ENCODE peak calls at places on chromosomes 2 and 18, in six cellular contexts. J, M, G, Q, N and K are unnamed samples.
A peak's percentile ranks its signal among the peaks of the same experiment; 100 is the strongest.

GRCh38 chr2:112726487-112727190 is 5.8 kb downstream of the NT5DC4 start:
- DNase-seq in J (peak; percentile 89), M (peak; percentile 97), G (peak; percentile 99), Q (peak; percentile 83), N (peak; percentile 95), K (peak; percentile 96)

GRCh38 chr2:63194175-63194574 is 143.5 kb downstream of the OTX1 start:
- DNase-seq in J (no peak), M (no peak), G (no peak), Q (no peak), N (no peak), K (no peak)

GRCh38 chr2:219551412-219551811 is 7.6 kb downstream of the TMEM198 start:
- DNase-seq in J (no peak), M (peak; percentile 64), G (peak; percentile 33), Q (no peak), N (no peak), K (peak; percentile 66)

GRCh38 chr18:28086530-28087172 is 90.3 kb downstream of the CDH2 start:
- DNase-seq in J (no peak), M (peak; percentile 22), G (no peak), Q (no peak), N (no peak), K (no peak)

GRCh38 chr2:176056411-176056810 is 27.4 kb downstream of the EVX2 start:
- DNase-seq in J (no peak), M (no peak), G (no peak), Q (no peak), N (no peak), K (peak; percentile 33)

GRCh38 chr2:120422761-120423160 is 76.8 kb downstream of the INHBB start:
- DNase-seq in J (no peak), M (no peak), G (no peak), Q (no peak), N (no peak), K (no peak)

GRCh38 chr2:67626656-67627055 is 229.5 kb downstream of the ETAA1 start:
- DNase-seq in J (no peak), M (no peak), G (no peak), Q (no peak), N (no peak), K (no peak)

GRCh38 chr2:143575340-143575739 is 446.1 kb downstream of the ARHGAP15 start:
- DNase-seq in J (peak; percentile 7), M (peak; percentile 61), G (peak; percentile 36), Q (no peak), N (no peak), K (no peak)

GRCh38 chr2:121150126-121150525 is 134.9 kb downstream of the TFCP2L1 start:
- DNase-seq in J (no peak), M (no peak), G (no peak), Q (no peak), N (no peak), K (no peak)

GRCh38 chr18:22309191-22309590 is 108.5 kb downstream of the CTAGE1 start:
- DNase-seq in J (no peak), M (no peak), G (no peak), Q (no peak), N (no peak), K (peak; percentile 18)

GRCh38 chr2:56204556-56204955 is 20.8 kb downstream of the CCDC85A start:
- DNase-seq in J (no peak), M (no peak), G (no peak), Q (no peak), N (no peak), K (no peak)

GRCh38 chr2:231514951-231515297 is 15.3 kb downstream of the NMUR1 start:
- DNase-seq in J (no peak), M (no peak), G (no peak), Q (no peak), N (no peak), K (no peak)

GRCh38 chr2:83850071-83850725 is 608.9 kb downstream of the SUCLG1 start:
- DNase-seq in J (no peak), M (no peak), G (no peak), Q (no peak), N (no peak), K (no peak)

GRCh38 chr2:174768557-174768956 is 4.3 kb upstream of the CHRNA1 start:
- DNase-seq in J (no peak), M (peak; percentile 22), G (no peak), Q (no peak), N (no peak), K (no peak)

GRCh38 chr2:11829324-11829946 is 83.0 kb downstream of the LPIN1 start:
- DNase-seq in J (peak; percentile 41), M (peak; percentile 87), G (peak; percentile 75), Q (peak; percentile 44), N (peak; percentile 44), K (peak; percentile 63)

GRCh38 chr18:11975721-11976120 is 5.6 kb upstream of the IMPA2 start:
- DNase-seq in J (no peak), M (no peak), G (no peak), Q (no peak), N (no peak), K (no peak)

GRCh38 chr2:37625156-37625555 is 46.3 kb downstream of the CDC42EP3 start:
- DNase-seq in J (no peak), M (no peak), G (peak; percentile 43), Q (no peak), N (no peak), K (no peak)

GRCh38 chr2:70049261-70049660 is 38.0 kb upstream of the PCBP1 start:
- DNase-seq in J (no peak), M (no peak), G (no peak), Q (no peak), N (no peak), K (no peak)

GRCh38 chr18:11147371-11147860 is 2.0 kb downstream of the PIEZO2 start:
- DNase-seq in J (no peak), M (peak; percentile 68), G (no peak), Q (no peak), N (no peak), K (peak; percentile 45)

GRCh38 chr2:74740395-74741075 is 86.5 kb downstream of the SEMA4F start:
- DNase-seq in J (peak; percentile 95), M (no peak), G (peak; percentile 98), Q (no peak), N (peak; percentile 82), K (peak; percentile 87)

DNA sequence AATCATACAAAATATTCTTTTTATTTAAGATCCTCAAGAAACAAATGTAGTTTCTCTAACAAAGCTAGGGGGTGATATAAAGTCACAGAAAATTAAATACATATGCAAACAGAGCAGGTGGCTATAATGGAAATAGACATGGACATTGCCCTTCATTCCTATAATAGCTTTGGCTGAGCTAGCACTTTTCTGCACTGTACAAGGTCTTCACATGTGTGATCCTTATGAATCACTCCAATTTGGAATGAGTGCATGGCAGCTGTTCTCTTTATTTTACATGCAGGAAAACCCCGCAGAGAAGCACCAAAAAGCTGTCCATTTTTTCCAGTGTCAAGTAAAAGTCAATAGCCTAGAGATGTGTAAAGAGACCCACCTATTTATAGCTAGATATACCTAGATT is 747.4 kb upstream of the SLC8A1 start:
- DNase-seq in J (no peak), M (no peak), G (no peak), Q (no peak), N (no peak), K (no peak)
- H3K9me2 ChIP-seq in J (no peaks in the 10 kb centered on the region), M (no peaks in the 10 kb centered on the region), G (no peaks in the 10 kb centered on the region), Q (no peaks in the 10 kb centered on the region), N (no peaks in the 10 kb centered on the region), K (no peaks in the 10 kb centered on the region)

GRCh38 chr2:100818003-100818605 is 1.8 kb upstream of the NPAS2 start:
- DNase-seq in J (peak; percentile 7), M (no peak), G (peak; percentile 72), Q (no peak), N (no peak), K (no peak)
- TF ChIP-seq EZH2 in J (no peak), M (peak; percentile 31), G (no peak), Q (no peak), N (no peak), K (no peak)

GRCh38 chr2:127023504-127023903 is 83.5 kb downstream of the BIN1 start:
- DNase-seq in J (no peak), M (no peak), G (no peak), Q (no peak), N (no peak), K (no peak)

GRCh38 chr2:127025357-127026062 is 81.4 kb downstream of the BIN1 start:
- DNase-seq in J (no peak), M (peak; percentile 90), G (no peak), Q (peak; percentile 46), N (no peak), K (peak; percentile 83)

GRCh38 chr2:127022817-127023216 is 84.1 kb downstream of the BIN1 start:
- DNase-seq in J (no peak), M (no peak), G (no peak), Q (no peak), N (no peak), K (no peak)

GRCh38 chr2:127027715-127028114 is 79.2 kb downstream of the BIN1 start:
- DNase-seq in J (no peak), M (peak; percentile 58), G (peak; percentile 30), Q (no peak), N (no peak), K (no peak)

DNA sequence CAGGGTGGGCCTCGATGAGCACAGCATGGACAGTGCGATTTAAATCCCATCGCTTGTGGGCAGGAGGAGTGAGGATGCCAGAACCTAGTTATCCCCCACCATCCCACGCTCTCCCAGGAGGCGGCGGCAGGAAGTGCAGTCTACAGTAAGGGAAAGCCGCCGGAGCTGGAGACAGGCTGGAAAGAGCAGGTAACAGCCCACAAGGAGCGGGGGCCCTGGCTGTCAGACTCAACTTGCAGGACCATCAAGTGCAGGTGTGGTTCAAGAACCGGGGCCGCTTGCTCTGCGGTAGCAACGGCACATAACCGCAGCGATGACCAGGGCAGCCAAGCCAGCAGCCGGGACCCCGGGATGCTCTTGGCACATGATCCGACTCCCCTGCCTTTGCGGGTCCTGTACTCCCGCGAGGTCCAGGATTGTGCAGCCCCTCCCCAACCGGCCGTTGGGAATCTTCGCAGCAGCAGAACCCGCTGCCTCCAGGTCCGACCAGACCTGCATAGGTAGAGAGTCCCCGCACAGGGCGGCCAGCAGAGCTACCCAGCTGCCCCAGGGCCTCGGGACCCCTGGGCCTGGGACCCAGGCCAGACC is 82.1 kb downstream of the BIN1 start:
- DNase-seq in J (no peak), M (peak; percentile 91), G (no peak), Q (no peak), N (no peak), K (peak; percentile 78)
- TF ChIP-seq CTCF in J (no peak), M (no peak), G (no peak), Q (no peak), N (no peak), K (no peak)

DNA sequence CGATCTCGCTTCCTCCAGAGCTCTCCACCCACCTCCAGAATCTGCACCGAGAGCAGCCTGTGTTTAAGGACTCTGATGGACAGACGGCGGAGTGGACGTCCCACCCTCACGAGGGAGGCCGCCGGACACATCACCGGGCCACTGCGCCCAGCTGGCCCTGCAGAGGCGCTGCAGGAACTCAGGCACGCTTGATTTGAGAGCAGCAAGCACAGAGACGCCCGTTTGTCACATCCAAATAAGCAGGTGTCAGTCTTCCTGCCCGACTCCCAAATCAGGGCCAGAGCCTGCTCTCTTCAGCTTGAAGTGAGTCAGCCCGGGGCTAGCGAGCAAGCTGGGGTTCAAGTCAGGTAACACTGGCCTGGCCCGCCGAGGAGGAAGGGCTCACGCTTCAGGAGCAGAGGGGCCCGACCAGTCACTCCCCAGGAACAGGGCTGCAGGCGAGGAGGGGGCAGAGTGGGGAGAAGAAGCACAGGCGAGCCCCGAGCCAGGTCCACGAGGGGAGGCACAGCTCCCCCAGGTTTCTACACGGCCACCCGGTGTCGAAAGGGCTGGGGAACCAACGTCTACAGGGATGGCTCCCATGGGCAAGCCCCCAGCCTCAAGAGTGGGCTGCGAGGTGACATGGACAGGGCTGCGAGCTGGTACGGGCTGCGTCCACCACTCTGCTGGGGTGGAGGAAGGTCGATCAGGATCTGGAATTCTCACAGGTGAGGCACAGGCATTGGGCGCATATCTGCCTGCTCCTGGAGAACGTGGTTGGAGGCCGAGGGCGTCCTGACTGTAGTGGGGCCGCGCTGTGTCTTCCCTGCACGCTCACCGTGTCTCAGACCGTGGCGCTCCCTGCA is 52.5 kb upstream of the CTDP1 start:
- DNase-seq in J (no peak), M (no peak), G (no peak), Q (no peak), N (no peak), K (no peak)
- H3K9me2 ChIP-seq in J (no peaks in the 10 kb centered on the region), M (no peaks in the 10 kb centered on the region), G (no peaks in the 10 kb centered on the region), Q (no peaks in the 10 kb centered on the region), N (no peaks in the 10 kb centered on the region), K (no peaks in the 10 kb centered on the region)

GRCh38 chr2:178211460-178211859 is 17.1 kb downstream of the OSBPL6 start:
- DNase-seq in J (no peak), M (peak; percentile 12), G (no peak), Q (no peak), N (no peak), K (no peak)
- TF ChIP-seq EZH2 in J (no peak), M (no peak), G (no peak), Q (no peak), N (no peak), K (no peak)